ENCODE peak calls at places on chromosomes 1 and 21, in ten cellular contexts. Y, Z, H, K, L, U, M, F, C and A are unnamed samples.

GRCh38 chr1:163796394-163796821 is 474.7 kb downstream of the NUF2 start:
- DNase-seq in M (no peak), Y (peak), U (peak), K (no peak), Z (no peak), C (no peak), F (no peak), L (peak), H (no peak), A (no peak)

GRCh38 chr21:37639756-37640155 is 273.2 kb downstream of the DYRK1A start:
- DNase-seq in L (no peak), K (no peak), Y (no peak), C (no peak), M (no peak), F (no peak), Z (no peak), H (no peak), U (no peak), A (no peak)

GRCh38 chr1:213327318-213327667 is 276.3 kb downstream of the RPS6KC1 start:
- DNase-seq in F (no peak), Z (no peak), L (peak), Y (peak), U (peak), K (no peak), C (no peak), M (no peak), H (no peak), A (no peak)

GRCh38 chr1:194447635-194448034 is 1261.2 kb upstream of the B3GALT2 start:
- DNase-seq in Y (peak), M (no peak), H (no peak), C (no peak), U (no peak), F (no peak), K (no peak), L (no peak), Z (no peak), A (no peak)

GRCh38 chr1:233905416-233906051 is 1.1 kb downstream of the SLC35F3 start:
- DNase-seq in K (no peak), Y (no peak), M (no peak), U (no peak), Z (no peak), H (no peak), C (peak), F (no peak), L (peak), A (no peak)

GRCh38 chr1:119485246-119485645 is 21.8 kb upstream of the HSD3B1 start:
- DNase-seq in K (no peak), Y (no peak), F (no peak), L (no peak), M (no peak), Z (no peak), H (no peak), U (no peak), C (no peak), A (no peak)

GRCh38 chr1:7299994-7300393 is 471.1 kb upstream of the VAMP3 start:
- DNase-seq in U (peak), M (no peak), C (no peak), H (no peak), Z (no peak), Y (peak), F (no peak), L (peak), K (no peak), A (no peak)

GRCh38 chr1:111593403-111594127 is 26.0 kb upstream of the RAP1A start:
- DNase-seq in H (no peak), M (no peak), F (no peak), Z (no peak), K (no peak), L (no peak), U (no peak), Y (no peak), C (peak), A (no peak)

GRCh38 chr1:41239988-41240610 is 2.0 kb downstream of the SCMH1 start:
- DNase-seq in C (no peak), U (peak), L (peak), H (no peak), Y (peak), K (no peak), M (no peak), Z (peak), F (no peak), A (no peak)

GRCh38 chr1:210272666-210273065 is 40.1 kb downstream of the SERTAD4 start:
- DNase-seq in F (no peak), Y (no peak), U (no peak), L (no peak), H (no peak), K (no peak), C (no peak), Z (no peak), M (no peak), A (no peak)

GRCh38 chr1:25586181-25586588 is 30.4 kb upstream of the MAN1C1 start:
- DNase-seq in Y (no peak), K (no peak), F (no peak), H (no peak), C (no peak), M (no peak), U (no peak), L (no peak), Z (no peak), A (no peak)

GRCh38 chr1:210251680-210252490 is 19.3 kb downstream of the SERTAD4 start:
- DNase-seq in H (no peak), K (no peak), L (no peak), Z (no peak), U (no peak), Y (no peak), F (no peak), M (peak), C (no peak), A (peak)

GRCh38 chr1:88801575-88802208 is 89.7 kb downstream of the GTF2B start:
- DNase-seq in M (no peak), H (no peak), F (no peak), Z (no peak), C (peak), Y (peak), U (peak), L (peak), K (no peak), A (no peak)

GRCh38 chr21:32991299-32991850 is 34.4 kb upstream of the OLIG2 start:
- DNase-seq in Y (no peak), C (peak), K (no peak), U (no peak), L (no peak), M (no peak), F (no peak), Z (no peak), H (no peak), A (no peak)

GRCh38 chr1:202234331-202235002 is 40.9 kb downstream of the LGR6 start:
- DNase-seq in L (peak), C (no peak), H (no peak), U (peak), Z (no peak), Y (no peak), F (no peak), M (no peak), K (no peak), A (no peak)